ENCODE peak calls at places on chromosomes 12 and 14, in eight cellular contexts. D is substantia nigra, E is HS-27A, U is epithelial cell of esophagus, O is T follicular helper cell, X is NCI-H526 treated with DMSO at 0.1 percent for 48 hours, Q is NCI-H1092, Z is nephron progenitor cell. P is an unnamed sample.

GRCh38 chr12:58503731-58504520 is 416.4 kb downstream of the LRIG3 start:
- DNase-seq in U (no peak), X (no peak), D (no peak), Q (no peak), E (no peak), O (no peak), Z (no peak), P (peak)

GRCh38 chr14:72663076-72663487 is 230.8 kb downstream of the DPF3 start:
- DNase-seq in O (no peak), X (no peak), Z (no peak), E (no peak), Q (no peak), D (no peak), U (no peak), P (no peak)

GRCh38 chr12:120999191-121000120 is 16.8 kb downstream of the C12orf43 start:
- DNase-seq in D (no peak), Z (no peak), Q (no peak), X (no peak), U (no peak), E (no peak), O (no peak), P (no peak)

GRCh38 chr12:75954749-75955148 is 76.8 kb downstream of the PHLDA1 start:
- DNase-seq in E (no peak), D (no peak), Q (no peak), U (no peak), Z (no peak), O (no peak), X (no peak), P (no peak)

GRCh38 chr12:91140660-91141045 is 29.4 kb upstream of the LUM start:
- DNase-seq in X (no peak), Z (no peak), E (no peak), D (no peak), O (no peak), Q (no peak), U (no peak), P (no peak)

GRCh38 chr14:105092124-105092911 is 27.1 kb upstream of the GPR132 start:
- DNase-seq in Q (no peak), D (no peak), U (peak), O (no peak), E (no peak), X (peak), Z (peak), P (peak)

GRCh38 chr12:1927751-1928351 is 9.4 kb upstream of the CACNA2D4 start:
- DNase-seq in Q (no peak), Z (no peak), O (no peak), E (no peak), X (no peak), D (no peak), U (no peak), P (no peak)

GRCh38 chr12:15982471-15982870 is 71.3 kb downstream of the DERA start:
- DNase-seq in E (peak), Q (peak), D (no peak), U (no peak), O (no peak), X (no peak), Z (no peak), P (peak)

GRCh38 chr12:26614217-26614616 is 218.8 kb downstream of the ITPR2 start:
- DNase-seq in E (no peak), Q (no peak), Z (peak), U (peak), O (no peak), D (no peak), X (no peak), P (no peak)

GRCh38 chr12:93502802-93503623 is 35.7 kb downstream of the MRPL42 start:
- DNase-seq in X (no peak), E (no peak), D (no peak), O (peak), U (peak), Z (peak), Q (no peak), P (no peak)

GRCh38 chr14:34843011-34843554 is 32.1 kb downstream of the BAZ1A start:
- DNase-seq in Q (no peak), U (peak), Z (no peak), O (no peak), E (no peak), X (no peak), D (no peak), P (no peak)

GRCh38 chr12:5692850-5693249 is 252.2 kb downstream of the ANO2 start:
- DNase-seq in Q (no peak), E (no peak), X (no peak), U (no peak), Z (no peak), O (no peak), D (no peak), P (no peak)

GRCh38 chr12:85043829-85044228 is 7.7 kb downstream of the LRRIQ1 start:
- DNase-seq in Q (no peak), O (no peak), E (no peak), X (no peak), Z (no peak), U (no peak), D (no peak), P (no peak)

GRCh38 chr12:103751171-103751570 is 89.9 kb downstream of the NT5DC3 start:
- DNase-seq in Z (no peak), Q (no peak), E (no peak), U (no peak), D (no peak), X (no peak), O (no peak), P (no peak)

GRCh38 chr12:82880442-82880901 is 193.8 kb downstream of the TMTC2 start:
- DNase-seq in D (no peak), O (no peak), X (no peak), U (no peak), Q (no peak), E (no peak), Z (no peak), P (no peak)

GRCh38 chr14:60922050-60922449 is 58.8 kb downstream of the TRMT5 start:
- DNase-seq in Z (no peak), E (no peak), O (no peak), D (no peak), X (no peak), Q (no peak), U (peak), P (no peak)

GRCh38 chr14:33773205-33774030 is 177.5 kb downstream of the EGLN3 start:
- DNase-seq in D (no peak), U (no peak), Z (no peak), E (no peak), X (no peak), Q (no peak), O (no peak), P (no peak)

GRCh38 chr12:79690156-79690605 is 583 bp downstream of the PAWR start:
- DNase-seq in U (peak), Z (no peak), X (peak), E (no peak), D (no peak), O (no peak), Q (no peak), P (no peak)

GRCh38 chr12:132783917-132784531 is 22.4 kb upstream of the ANKLE2 start:
- DNase-seq in X (no peak), O (no peak), D (peak), E (no peak), Z (no peak), Q (no peak), U (no peak), P (no peak)